ENCODE peak calls at places on chromosomes 3 and 15, in four cellular contexts. N is Caki2, L is nephron progenitor cell, M is EL. K is an unnamed sample.

GRCh38 chr15:29135266-29135665 is 134.4 kb downstream of the NSMCE3 start:
- DNase-seq in N (no peak), L (no peak), M (peak), K (no peak)

GRCh38 chr3:175316799-175317198 is 457.7 kb downstream of the NAALADL2 start:
- DNase-seq in M (no peak), L (no peak), N (no peak), K (peak)

GRCh38 chr3:98657429-98657828 is 64.0 kb upstream of the CPOX start:
- DNase-seq in N (no peak), M (peak), L (peak), K (no peak)

GRCh38 chr15:100985401-100985800 is 66.2 kb downstream of the LRRK1 start:
- DNase-seq in N (no peak), M (no peak), L (no peak), K (no peak)

GRCh38 chr3:126304704-126305103 is 52.5 kb downstream of the KLF15 start:
- DNase-seq in M (peak), N (no peak), L (no peak), K (no peak)

GRCh38 chr3:140375002-140375401 is 302.9 kb upstream of the TRIM42 start:
- DNase-seq in M (no peak), N (no peak), L (no peak), K (no peak)

GRCh38 chr3:126646662-126647061 is 8.3 kb downstream of the TXNRD3 start:
- DNase-seq in L (no peak), M (no peak), N (no peak), K (no peak)

GRCh38 chr3:39850707-39851014 is 41.3 kb downstream of the MYRIP start:
- DNase-seq in L (no peak), M (no peak), N (no peak), K (no peak)

GRCh38 chr3:87069963-87070362 is 79.0 kb upstream of the VGLL3 start:
- DNase-seq in M (no peak), N (no peak), L (no peak), K (peak)

GRCh38 chr3:197508511-197508910 is 47.3 kb downstream of the BDH1 start:
- DNase-seq in N (no peak), M (no peak), L (no peak), K (no peak)

GRCh38 chr3:50550079-50550736 is 17.3 kb downstream of the C3orf18 start:
- DNase-seq in L (peak), M (peak), N (no peak), K (peak)

GRCh38 chr3:23615068-23615467 is 190.7 kb upstream of the UBE2E1 start:
- DNase-seq in N (no peak), L (no peak), M (no peak), K (no peak)

GRCh38 chr15:60469893-60470641 is 8.9 kb downstream of the ICE2 start:
- DNase-seq in L (no peak), M (peak), N (peak), K (no peak)

GRCh38 chr15:96339662-96340347 is 9.3 kb downstream of the NR2F2 start:
- DNase-seq in N (peak), L (no peak), M (no peak), K (no peak)

GRCh38 chr3:33915796-33916589 is 117.6 kb downstream of the PDCD6IP start:
- DNase-seq in L (peak), N (no peak), M (peak), K (no peak)

GRCh38 chr3:185716436-185717090 is 108.3 kb downstream of the IGF2BP2 start:
- DNase-seq in L (peak), M (no peak), N (no peak), K (no peak)

GRCh38 chr3:182400838-182401237 is 392.5 kb upstream of the ATP11B start:
- DNase-seq in N (no peak), L (no peak), M (no peak), K (no peak)

GRCh38 chr3:134937256-134938023 is 142.4 kb downstream of the EPHB1 start:
- DNase-seq in M (no peak), N (peak), L (peak), K (peak)

GRCh38 chr15:98174286-98174685 is 213.8 kb downstream of the ARRDC4 start:
- DNase-seq in L (no peak), N (no peak), M (peak), K (no peak)

GRCh38 chr15:91694829-91695205 is 158.7 kb upstream of the SLCO3A1 start:
- DNase-seq in M (peak), N (no peak), L (no peak), K (no peak)

GRCh38 chr3:10744098-10744465 is 71.9 kb upstream of the SLC6A11 start:
- DNase-seq in N (no peak), L (peak), M (peak), K (peak)

K was measured in SJCRH30.